ENCODE peak calls at places on chromosome 12, in five cellular contexts. Y, J, O, I and T are unnamed samples.

GRCh38 chr12:22665476-22665875 is 40.5 kb downstream of the ETNK1 start:
- DNase-seq in Y (no peak), J (no peak), O (no peak), I (no peak), T (no peak)

GRCh38 chr12:50924439-50925341 is 27.7 kb upstream of the HIGD1C start:
- DNase-seq in Y (peak; percentile 80), J (peak; percentile 98), O (peak; percentile 97), I (peak; percentile 88), T (peak; percentile 97)

GRCh38 chr12:78210894-78211302 is 380.2 kb downstream of the NAV3 start:
- DNase-seq in Y (no peak), J (peak; percentile 84), O (no peak), I (peak; percentile 84), T (no peak)

GRCh38 chr12:111451649-111452129 is 46.0 kb downstream of the SH2B3 start:
- DNase-seq in Y (peak; percentile 77), J (peak; percentile 71), O (no peak), I (no peak), T (no peak)

GRCh38 chr12:100827901-100828520 is 33.4 kb downstream of the ANO4 start:
- DNase-seq in Y (no peak), J (peak; percentile 67), O (no peak), I (peak; percentile 31), T (no peak)

GRCh38 chr12:90368081-90368480 is 586.9 kb downstream of the CCER1 start:
- DNase-seq in Y (no peak), J (no peak), O (no peak), I (no peak), T (no peak)

GRCh38 chr12:1093166-1093751 is 102.2 kb downstream of the ERC1 start:
- DNase-seq in Y (peak; percentile 81), J (peak; percentile 77), O (peak; percentile 42), I (peak; percentile 47), T (no peak)

GRCh38 chr12:104724992-104725585 is 233.0 kb downstream of the SLC41A2 start:
- DNase-seq in Y (no peak), J (no peak), O (no peak), I (no peak), T (no peak)

GRCh38 chr12:67752226-67752732 is 103.7 kb downstream of the DYRK2 start:
- DNase-seq in Y (no peak), J (no peak), O (no peak), I (peak; percentile 26), T (no peak)

GRCh38 chr12:128861226-128862016 is 8.1 kb downstream of the GLT1D1 start:
- DNase-seq in Y (no peak), J (no peak), O (no peak), I (no peak), T (no peak)

GRCh38 chr12:104637616-104638015 is 180.9 kb downstream of the CHST11 start:
- DNase-seq in Y (no peak), J (no peak), O (no peak), I (no peak), T (no peak)

GRCh38 chr12:47870175-47870781 is 34.5 kb downstream of the VDR start:
- DNase-seq in Y (peak; percentile 76), J (peak; percentile 46), O (peak; percentile 49), I (no peak), T (peak; percentile 61)

GRCh38 chr12:49809369-49810158 is 18.6 kb downstream of the NCKAP5L start:
- DNase-seq in Y (peak; percentile 42), J (no peak), O (peak; percentile 36), I (peak; percentile 10), T (no peak)

GRCh38 chr12:130137141-130138018 is 24.9 kb upstream of the FZD10 start:
- DNase-seq in Y (no peak), J (no peak), O (no peak), I (no peak), T (no peak)

GRCh38 chr12:21502164-21502496 is 541 bp downstream of the GOLT1B start:
- DNase-seq in Y (peak; percentile 54), J (peak; percentile 38), O (peak; percentile 43), I (peak; percentile 41), T (peak; percentile 44)

GRCh38 chr12:51218607-51219161 is 822 bp upstream of the POU6F1 start:
- DNase-seq in Y (no peak), J (peak; percentile 6), O (peak; percentile 42), I (no peak), T (no peak)

GRCh38 chr12:92242917-92243316 is 97.3 kb upstream of the BTG1 start:
- DNase-seq in Y (no peak), J (peak; percentile 82), O (no peak), I (no peak), T (no peak)

GRCh38 chr12:58310828-58311273 is 369.5 kb downstream of the ATP23 start:
- DNase-seq in Y (peak; percentile 90), J (peak; percentile 96), O (no peak), I (peak; percentile 99), T (no peak)

GRCh38 chr12:57229634-57230380 is at the start of gene SHMT2:
- DNase-seq in Y (peak; percentile 99), J (peak; percentile 97), O (peak; percentile 96), I (peak; percentile 81), T (peak; percentile 94)

GRCh38 chr12:57227315-57228115 is 2.0 kb upstream of the SHMT2 start:
- DNase-seq in Y (no peak), J (no peak), O (no peak), I (no peak), T (no peak)

GRCh38 chr12:57230381-57231155 is 1.1 kb downstream of the SHMT2 start:
- DNase-seq in Y (no peak), J (no peak), O (no peak), I (no peak), T (no peak)

GRCh38 chr12:57231276-57232021 is 1.9 kb downstream of the SHMT2 start:
- DNase-seq in Y (peak; percentile 73), J (no peak), O (no peak), I (no peak), T (no peak)

DNA sequence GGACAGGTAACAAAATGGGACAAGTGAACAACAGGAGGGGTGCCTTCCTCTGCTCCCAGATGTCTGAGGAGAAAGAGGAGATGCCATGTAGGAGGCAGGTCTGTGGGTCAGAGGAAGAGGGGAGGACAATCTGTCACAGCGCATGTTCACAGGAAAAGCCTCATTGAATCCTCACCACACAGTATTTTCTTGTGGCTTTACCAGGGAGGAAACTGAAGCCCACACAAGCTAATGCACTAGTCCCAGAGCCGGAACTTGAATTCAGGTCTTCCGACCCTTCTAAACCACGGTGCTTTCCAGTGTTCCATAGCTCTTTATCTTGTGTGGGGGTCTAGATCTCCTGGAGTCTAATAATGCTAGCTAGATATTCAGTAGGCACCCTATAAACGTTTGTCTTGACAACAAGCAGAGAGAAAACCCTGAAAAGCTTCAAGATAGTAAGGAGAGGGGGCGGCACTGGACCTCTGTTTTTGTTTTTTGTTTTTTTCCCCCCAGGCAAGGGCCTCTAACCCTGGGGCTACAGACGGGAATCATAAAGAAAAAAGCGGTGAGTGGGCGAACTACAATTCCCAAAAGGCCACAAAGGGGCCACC is 374 bp upstream of the SHMT2 start:
- DNase-seq in Y (no peak), J (no peak), O (no peak), I (no peak), T (no peak)
- H3K4me1 ChIP-seq in Y (peaks cover 48% of the 10 kb centered on the region), J (peaks cover 13% of the 10 kb centered on the region), O (peaks cover 8% of the 10 kb centered on the region), I (peaks cover 33% of the 10 kb centered on the region), T (peaks cover 10% of the 10 kb centered on the region)

GRCh38 chr12:46210835-46211439 is 57.9 kb downstream of the SLC38A1 start:
- DNase-seq in Y (no peak), J (no peak), O (no peak), I (no peak), T (no peak)
- H3K27ac ChIP-seq in Y (no peak overlapping the region), J (peak overlapping the region; percentile 34), O (peak overlapping the region; percentile 31), I (no peak overlapping the region), T (no peak overlapping the region)

GRCh38 chr12:122067966-122068365 is 10.6 kb upstream of the MLXIP start:
- DNase-seq in Y (peak; percentile 82), J (peak; percentile 47), O (no peak), I (peak; percentile 74), T (peak; percentile 88)
- H3K4me3 ChIP-seq in Y (no peak overlapping the region), J (no peak overlapping the region), O (no peak overlapping the region), I (no peak overlapping the region), T (no peak overlapping the region)

GRCh38 chr12:14402697-14403096 is 37.2 kb downstream of the ATF7IP start:
- DNase-seq in Y (no peak), J (no peak), O (no peak), I (no peak), T (no peak)

GRCh38 chr12:14400599-14400998 is 35.1 kb downstream of the ATF7IP start:
- DNase-seq in Y (no peak), J (no peak), O (no peak), I (no peak), T (no peak)

GRCh38 chr12:14403293-14403692 is 37.8 kb downstream of the ATF7IP start:
- DNase-seq in Y (no peak), J (no peak), O (no peak), I (no peak), T (no peak)

GRCh38 chr12:14396071-14396470 is 30.6 kb downstream of the ATF7IP start:
- DNase-seq in Y (no peak), J (no peak), O (no peak), I (no peak), T (no peak)

DNA sequence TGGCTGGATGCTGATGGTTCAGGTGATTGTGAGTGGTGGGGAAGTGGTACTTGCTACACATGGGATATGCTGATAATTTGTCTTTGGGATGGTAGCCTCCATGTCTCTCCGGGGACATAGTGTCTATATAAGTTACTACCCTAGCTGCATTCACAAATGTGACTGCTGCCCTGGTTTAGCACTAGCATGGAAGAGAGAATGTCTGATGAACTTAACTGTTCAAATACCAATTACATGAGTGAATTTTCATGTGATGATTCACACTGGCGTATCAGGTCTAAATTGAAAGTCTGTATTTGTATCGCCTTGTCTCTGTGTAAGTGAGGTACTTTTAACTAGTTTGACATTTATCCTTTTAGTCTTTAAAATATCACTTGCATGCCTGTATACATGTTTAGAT is 34.4 kb downstream of the ATF7IP start:
- DNase-seq in Y (peak; percentile 55), J (peak; percentile 57), O (no peak), I (peak; percentile 82), T (no peak)
- H3K4me1 ChIP-seq in Y (peaks cover 29% of the 10 kb centered on the region), J (peaks cover 22% of the 10 kb centered on the region), O (no peaks in the 10 kb centered on the region), I (peaks cover 18% of the 10 kb centered on the region), T (peaks cover 18% of the 10 kb centered on the region)

DNA sequence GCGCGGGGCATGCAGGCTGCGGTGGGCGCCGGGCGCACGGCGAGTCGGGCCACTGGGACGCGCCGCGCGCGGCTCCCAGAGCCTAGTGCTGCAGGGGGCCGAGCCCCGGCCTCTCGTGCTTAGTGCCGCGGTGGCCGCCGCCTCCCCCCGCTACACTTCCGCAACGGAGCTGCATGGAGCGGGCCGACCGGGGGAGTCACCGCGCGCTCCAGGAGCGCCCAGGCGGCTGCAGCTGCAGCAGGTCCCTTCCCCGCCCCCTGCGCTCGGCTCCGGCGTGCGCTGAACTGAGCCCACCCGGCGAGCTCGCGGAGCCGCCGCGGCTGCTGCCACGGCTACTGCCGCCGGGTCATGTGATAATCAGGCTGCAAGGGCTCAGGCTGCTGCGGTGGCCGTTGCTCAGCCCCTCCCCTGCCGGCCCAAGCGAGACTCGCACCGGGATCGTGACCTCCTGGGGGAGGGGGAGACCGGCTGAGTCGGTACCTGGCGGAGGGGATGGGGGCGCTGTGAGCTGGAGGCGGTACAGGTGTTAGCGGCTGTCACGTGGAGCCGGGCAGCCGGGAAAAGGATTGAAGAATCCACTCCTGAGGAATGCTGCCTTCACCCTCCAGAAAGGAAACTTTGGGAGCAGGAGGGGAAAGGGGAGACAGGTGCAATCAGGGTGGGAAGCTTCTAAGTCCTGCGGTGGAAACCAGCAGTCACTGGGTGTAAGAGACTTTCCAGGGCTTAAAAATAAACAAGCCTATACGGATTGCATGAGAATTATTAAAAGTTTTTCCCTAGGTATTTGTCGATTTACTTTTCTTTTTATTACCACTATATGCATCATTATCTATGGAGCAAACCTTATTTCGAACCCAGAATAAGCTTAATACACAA is at the start of gene PPM1H:
- DNase-seq in Y (peak; percentile 95), J (peak; percentile 42), O (peak; percentile 87), I (peak; percentile 12), T (peak; percentile 91)
- H3K27ac ChIP-seq in Y (peak within 1 kb of the TSS; percentile 56), J (no peak within 1 kb of the TSS), O (peak within 1 kb of the TSS; percentile 61), I (no peak within 1 kb of the TSS), T (no peak within 1 kb of the TSS)